ENCODE peak calls at places on chromosomes 5 and 9, in five cellular contexts. One of them, this sample, is unnamed.

GRCh38 chr5:116637149-116637740 is 62.6 kb upstream of the SEMA6A start:
- DNase-seq in amygdala: no peak
- DNase-seq in BE2C: no peak
- DNase-seq in kidney tubule cell: no peak
- DNase-seq in stomach: no peak
- DNase-seq in this sample: no peak

GRCh38 chr5:59591162-59591561 is 302.4 kb downstream of the PDE4D start:
- DNase-seq in BE2C: no peak
- DNase-seq in kidney tubule cell: no peak
- DNase-seq in stomach: no peak
- DNase-seq in amygdala: no peak
- DNase-seq in this sample: no peak

GRCh38 chr5:133531634-133532033 is 80.7 kb downstream of the FSTL4 start:
- DNase-seq in amygdala: no peak
- DNase-seq in stomach: no peak
- DNase-seq in BE2C: no peak
- DNase-seq in kidney tubule cell: no peak
- DNase-seq in this sample: no peak

GRCh38 chr9:70921126-70921525 is 200.3 kb downstream of the TRPM3 start:
- DNase-seq in BE2C: no peak
- DNase-seq in kidney tubule cell: peak; percentile 52
- DNase-seq in amygdala: no peak
- DNase-seq in stomach: no peak
- DNase-seq in this sample: no peak

GRCh38 chr5:61589961-61590360 is 257.9 kb downstream of the ZSWIM6 start:
- DNase-seq in amygdala: no peak
- DNase-seq in stomach: no peak
- DNase-seq in kidney tubule cell: no peak
- DNase-seq in BE2C: no peak
- DNase-seq in this sample: no peak

GRCh38 chr5:73746608-73747007 is 120.6 kb downstream of the ARHGEF28 start:
- DNase-seq in stomach: no peak
- DNase-seq in amygdala: no peak
- DNase-seq in BE2C: no peak
- DNase-seq in kidney tubule cell: no peak
- DNase-seq in this sample: peak; percentile 62

GRCh38 chr5:94174748-94175411 is 433.5 kb upstream of the POU5F2 start:
- DNase-seq in BE2C: no peak
- DNase-seq in kidney tubule cell: peak; percentile 74
- DNase-seq in stomach: no peak
- DNase-seq in amygdala: no peak
- DNase-seq in this sample: no peak

GRCh38 chr5:113087994-113088519 is 111.5 kb downstream of the DCP2 start:
- DNase-seq in amygdala: no peak
- DNase-seq in kidney tubule cell: no peak
- DNase-seq in BE2C: no peak
- DNase-seq in stomach: no peak
- DNase-seq in this sample: no peak

GRCh38 chr5:39501403-39501802 is 76.6 kb upstream of the DAB2 start:
- DNase-seq in stomach: no peak
- DNase-seq in BE2C: no peak
- DNase-seq in kidney tubule cell: peak; percentile 89
- DNase-seq in amygdala: no peak
- DNase-seq in this sample: no peak

This sample was measured in HepG2.